ENCODE peak calls at places on chromosome 14, in ten cellular contexts. J, Y, Z, G, Q, O, S, A, F and X are unnamed samples.

GRCh38 chr14:93938766-93939303 is 11.7 kb downstream of the FAM181A start:
- DNase-seq in S (no peak), O (no peak), Z (no peak), Q (no peak), G (no peak), J (no peak), Y (no peak), F (no peak), A (no peak), X (no peak)

GRCh38 chr14:94342334-94342934 is 19.3 kb upstream of the SERPINA6 start:
- DNase-seq in Z (no peak), S (peak; percentile 100), Q (peak; percentile 92), G (peak; percentile 95), A (peak; percentile 76), J (peak; percentile 97), Y (no peak), F (peak; percentile 77), O (peak; percentile 90), X (peak; percentile 100)

GRCh38 chr14:85315290-85315689 is 214.7 kb upstream of the FLRT2 start:
- DNase-seq in A (no peak), Y (no peak), J (no peak), Q (no peak), O (no peak), S (no peak), G (no peak), Z (no peak), F (no peak), X (no peak)

GRCh38 chr14:105355049-105355575 is 40.6 kb downstream of the PACS2 start:
- DNase-seq in Q (no peak), J (no peak), Y (no peak), S (no peak), A (no peak), O (no peak), Z (no peak), G (no peak), F (no peak), X (no peak)

GRCh38 chr14:88825078-88825458 is 617 bp downstream of the TTC8 start:
- DNase-seq in Q (no peak), Y (no peak), Z (no peak), J (no peak), O (no peak), S (no peak), A (no peak), G (no peak), F (no peak), X (no peak)

GRCh38 chr14:85789506-85789905 is 259.6 kb downstream of the FLRT2 start:
- DNase-seq in S (no peak), J (no peak), O (no peak), Q (no peak), F (no peak), A (no peak), Y (no peak), G (no peak), Z (no peak), X (no peak)

GRCh38 chr14:95314609-95315008 is 5.1 kb downstream of the CLMN start:
- DNase-seq in O (no peak), Z (no peak), A (no peak), J (no peak), Y (peak; percentile 45), G (no peak), S (no peak), Q (peak; percentile 61), F (no peak), X (no peak)

GRCh38 chr14:52032196-52032865 is 36.5 kb downstream of the NID2 start:
- DNase-seq in Y (no peak), S (peak; percentile 77), Q (no peak), J (no peak), F (no peak), Z (no peak), G (no peak), O (no peak), A (no peak), X (peak; percentile 56)

GRCh38 chr14:92362781-92363235 is 39.8 kb downstream of the SLC24A4 start:
- DNase-seq in A (no peak), J (no peak), Y (no peak), S (no peak), O (no peak), Q (no peak), G (no peak), F (peak; percentile 38), Z (no peak), X (no peak)

GRCh38 chr14:40682131-40682913 is 924.4 kb upstream of the LRFN5 start:
- DNase-seq in S (no peak), Z (peak; percentile 1), Y (no peak), Q (no peak), O (no peak), F (no peak), A (no peak), J (no peak), G (no peak), X (no peak)

GRCh38 chr14:72745546-72745945 is 148.4 kb downstream of the DPF3 start:
- DNase-seq in Q (no peak), S (peak; percentile 74), Z (no peak), Y (no peak), O (no peak), G (peak; percentile 54), F (no peak), J (no peak), A (no peak), X (peak; percentile 77)

GRCh38 chr14:89855961-89856360 is 98.6 kb downstream of the EFCAB11 start:
- DNase-seq in Z (no peak), Q (no peak), F (no peak), O (no peak), Y (no peak), S (peak; percentile 68), A (no peak), J (no peak), G (peak; percentile 79), X (peak; percentile 51)

GRCh38 chr14:22848391-22849164 is 12.2 kb downstream of the MMP14 start:
- DNase-seq in A (peak; percentile 93), F (peak; percentile 60), G (peak; percentile 82), Y (no peak), S (peak; percentile 89), O (peak; percentile 92), Z (no peak), Q (peak; percentile 87), J (peak; percentile 94), X (peak; percentile 92)

GRCh38 chr14:50792634-50793068 is 38.3 kb downstream of the NIN start:
- DNase-seq in F (no peak), S (no peak), G (no peak), Y (no peak), J (peak; percentile 62), A (no peak), O (no peak), Q (no peak), Z (no peak), X (no peak)

GRCh38 chr14:77830692-77831091 is 30.8 kb downstream of the ADCK1 start:
- DNase-seq in G (no peak), S (no peak), Y (no peak), Z (no peak), A (no peak), F (no peak), O (no peak), Q (no peak), J (no peak), X (no peak)

GRCh38 chr14:53766106-53766505 is 190.5 kb downstream of the BMP4 start:
- DNase-seq in A (no peak), Q (no peak), J (no peak), Y (no peak), O (no peak), G (no peak), S (no peak), F (no peak), Z (no peak), X (no peak)

GRCh38 chr14:53767566-53767965 is 189.1 kb downstream of the BMP4 start:
- DNase-seq in A (no peak), Q (no peak), S (peak; percentile 19), O (no peak), J (no peak), G (no peak), F (no peak), Y (no peak), Z (no peak), X (peak; percentile 3)

DNA sequence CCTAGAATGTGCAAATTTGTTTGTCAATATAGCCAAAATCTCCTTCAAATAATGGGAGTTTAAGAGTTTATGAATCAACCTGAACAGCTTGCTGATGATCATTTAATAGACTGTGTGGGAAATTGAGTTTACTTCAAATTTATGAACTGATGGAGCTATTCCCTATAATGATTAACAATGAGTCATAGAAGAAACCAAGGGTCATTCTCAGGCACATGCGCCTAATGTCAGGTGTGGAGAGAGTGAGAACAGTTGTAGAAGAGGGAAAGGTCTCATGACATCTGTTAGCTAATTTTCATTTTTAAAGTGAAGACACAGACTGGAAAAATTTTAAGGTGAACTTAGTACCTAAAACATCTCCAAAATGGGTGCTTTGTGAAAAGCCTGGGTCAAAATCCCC is 191.8 kb downstream of the BMP4 start:
- DNase-seq in O (no peak), S (no peak), Z (no peak), F (no peak), Y (no peak), Q (peak; percentile 26), G (no peak), A (no peak), J (no peak), X (no peak)
- H3K4me3 ChIP-seq in O (no peak overlapping the region), S (no peak overlapping the region), Z (no peak overlapping the region), F (no peak overlapping the region), Y (no peak overlapping the region), Q (no peak overlapping the region), G (no peak overlapping the region), A (no peak overlapping the region), J (no peak overlapping the region), X (no peak overlapping the region)

GRCh38 chr14:75127903-75128595 is 1.2 kb upstream of the NEK9 start:
- DNase-seq in A (no peak), Z (no peak), Q (no peak), J (no peak), F (no peak), G (no peak), O (no peak), S (no peak), Y (no peak), X (no peak)
- H3K4me3 ChIP-seq in A (peak overlapping the region; percentile 85), Z (no peak overlapping the region), Q (no peak overlapping the region), J (peak overlapping the region; percentile 76), F (peak overlapping the region; percentile 80), G (peak overlapping the region; percentile 72), O (peak overlapping the region; percentile 69), S (no peak overlapping the region), Y (peak overlapping the region; percentile 76), X (peak overlapping the region; percentile 73)

DNA sequence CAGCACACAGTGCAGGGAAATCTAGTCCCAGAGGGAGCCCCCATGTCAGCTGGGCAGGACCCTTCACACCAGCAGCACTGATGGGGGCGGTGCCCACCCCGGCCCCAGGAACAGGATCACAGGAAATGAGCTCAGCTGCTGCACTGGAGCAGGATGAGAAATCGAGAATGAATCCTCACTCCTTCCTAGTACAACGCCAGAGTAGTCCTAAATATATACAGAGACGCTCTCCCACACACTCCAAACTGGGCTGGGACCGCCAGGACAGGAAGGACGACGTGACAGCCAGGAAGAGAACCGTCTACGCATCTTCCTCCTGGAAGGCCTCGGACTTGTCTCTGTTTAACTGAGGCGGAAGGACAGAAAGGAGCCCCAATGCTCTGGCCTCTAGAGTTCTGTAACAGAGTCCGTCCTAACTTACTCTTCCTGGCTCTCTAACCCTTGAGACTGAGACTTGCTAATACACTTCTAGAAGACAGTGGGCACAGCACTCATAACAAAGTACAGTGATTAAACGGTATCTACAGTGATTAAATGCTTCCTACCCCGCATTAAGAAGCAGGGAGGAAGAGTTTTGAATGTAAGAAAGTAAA is 33.4 kb downstream of the CDC42BPB start:
- DNase-seq in Z (no peak), Q (no peak), A (no peak), S (no peak), J (no peak), O (no peak), Y (no peak), G (no peak), F (no peak), X (peak; percentile 53)
- H3K4me3 ChIP-seq in Z (no peak overlapping the region), Q (no peak overlapping the region), A (no peak overlapping the region), S (no peak overlapping the region), J (peak overlapping the region; percentile 13), O (no peak overlapping the region), Y (no peak overlapping the region), G (no peak overlapping the region), F (peak overlapping the region; percentile 46), X (peak overlapping the region; percentile 37)

GRCh38 chr14:102782974-102783373 is 5.7 kb downstream of the TRAF3 start:
- DNase-seq in A (no peak), G (no peak), Q (no peak), S (no peak), Y (no peak), O (no peak), J (no peak), Z (no peak), F (no peak), X (no peak)
- H3K4me3 ChIP-seq in A (no peak overlapping the region), G (no peak overlapping the region), Q (no peak overlapping the region), S (no peak overlapping the region), Y (peak overlapping the region; percentile 74), O (no peak overlapping the region), J (no peak overlapping the region), Z (no peak overlapping the region), F (no peak overlapping the region), X (no peak overlapping the region)